ENCODE peak calls at places on chromosome 13, in ten cellular contexts. H is mucosa of descending colon, L is cardiac fibroblast, T is psoas muscle, X is body of pancreas, M is ovary, G is HFF-Myc, C is foreskin fibroblast, Z is AG04450, U is heart right ventricle. W is an unnamed sample.

GRCh38 chr13:33992891-33993336 is 175.0 kb downstream of the RFC3 start:
- DNase-seq in L (no peak), C (no peak), G (no peak), T (no peak), M (no peak), X (no peak), H (no peak), U (no peak), Z (no peak), W (no peak)

GRCh38 chr13:54574791-54575190 is 1546.2 kb downstream of the OLFM4 start:
- DNase-seq in T (no peak), U (no peak), Z (no peak), X (no peak), C (no peak), L (no peak), M (no peak), G (no peak), H (no peak), W (no peak)

GRCh38 chr13:93290503-93290902 is 63.9 kb downstream of the GPC6 start:
- DNase-seq in U (no peak), L (peak), T (no peak), X (no peak), C (peak), H (no peak), M (no peak), Z (no peak), G (no peak), W (peak)

GRCh38 chr13:59633290-59633689 is 530.4 kb downstream of the DIAPH3 start:
- DNase-seq in H (no peak), T (no peak), U (peak), M (no peak), X (no peak), L (peak), G (no peak), C (no peak), Z (no peak), W (no peak)

GRCh38 chr13:97005631-97006262 is 11.5 kb upstream of the OXGR1 start:
- DNase-seq in T (no peak), X (no peak), G (no peak), M (no peak), H (no peak), Z (peak), U (no peak), C (peak), L (peak), W (peak)

GRCh38 chr13:21033224-21033855 is 28.0 kb downstream of the LATS2 start:
- DNase-seq in T (no peak), M (no peak), L (peak), C (peak), Z (no peak), U (peak), H (no peak), X (peak), G (no peak), W (peak)

GRCh38 chr13:99859178-99860177 is 112.1 kb downstream of the ZIC5 start:
- DNase-seq in U (no peak), H (peak), M (no peak), G (peak), L (no peak), Z (no peak), T (no peak), C (no peak), X (no peak), W (no peak)

GRCh38 chr13:77190349-77190748 is 136.5 kb downstream of the MYCBP2 start:
- DNase-seq in U (no peak), L (no peak), X (no peak), M (no peak), C (no peak), T (no peak), Z (no peak), G (no peak), H (no peak), W (no peak)

GRCh38 chr13:113906566-113906965 is 42.7 kb upstream of the GAS6 start:
- DNase-seq in Z (no peak), C (no peak), G (no peak), U (no peak), L (no peak), M (no peak), X (no peak), T (no peak), H (no peak), W (no peak)

GRCh38 chr13:110291286-110291685 is 15.7 kb downstream of the COL4A1 start:
- DNase-seq in C (no peak), U (no peak), T (no peak), M (no peak), Z (no peak), H (no peak), L (no peak), G (no peak), X (no peak), W (no peak)

GRCh38 chr13:32962342-32962741 is 53.9 kb upstream of the KL start:
- DNase-seq in G (no peak), T (no peak), L (no peak), X (no peak), C (no peak), Z (no peak), H (no peak), M (no peak), U (no peak), W (no peak)

GRCh38 chr13:80276371-80277289 is 64.3 kb downstream of the SPRY2 start:
- DNase-seq in M (no peak), H (peak), X (no peak), Z (no peak), G (no peak), U (peak), T (no peak), C (peak), L (peak), W (peak)

DNA sequence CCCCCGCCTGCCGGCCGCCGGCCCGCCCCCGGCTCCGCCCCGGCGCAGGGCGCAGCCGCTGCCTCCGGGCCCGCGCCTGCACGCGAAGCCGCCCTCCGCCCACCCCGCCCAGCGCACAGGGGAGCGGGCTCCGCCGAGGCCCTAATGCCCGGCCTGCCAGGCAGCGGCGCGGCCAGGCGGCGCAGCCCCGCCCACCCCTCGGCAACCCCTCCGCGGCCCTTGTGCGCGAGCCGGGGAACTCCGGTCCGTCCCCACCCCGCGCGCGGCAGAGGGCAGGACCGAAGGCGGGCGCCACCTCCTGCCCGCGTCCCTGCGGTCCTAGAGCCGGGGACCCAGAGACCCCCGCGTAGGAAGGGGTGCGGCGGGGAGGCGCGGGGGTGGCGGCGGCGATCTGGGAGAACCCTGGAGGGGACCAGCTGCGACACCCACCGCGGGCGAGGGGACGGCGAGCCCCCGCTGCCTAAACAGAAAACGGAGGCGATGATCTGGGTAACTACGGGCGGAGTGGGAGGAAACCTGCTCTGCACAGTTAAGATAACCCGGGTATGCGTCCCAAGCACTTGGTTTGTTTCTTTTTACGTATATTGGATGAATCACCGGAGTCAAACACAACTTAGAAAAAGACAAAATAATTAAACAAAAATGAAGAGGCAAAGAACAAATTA is 351 bp upstream of the USP12 start:
- DNase-seq in L (peak), Z (peak), G (no peak), X (peak), M (peak), U (peak), C (peak), H (peak), T (peak), W (peak)
- TF ChIP-seq CTCF in L (no peak), Z (peak), G (no peak), X (no peak), M (no peak), U (peak), C (no peak), H (no peak), T (peak), W (peak)

DNA sequence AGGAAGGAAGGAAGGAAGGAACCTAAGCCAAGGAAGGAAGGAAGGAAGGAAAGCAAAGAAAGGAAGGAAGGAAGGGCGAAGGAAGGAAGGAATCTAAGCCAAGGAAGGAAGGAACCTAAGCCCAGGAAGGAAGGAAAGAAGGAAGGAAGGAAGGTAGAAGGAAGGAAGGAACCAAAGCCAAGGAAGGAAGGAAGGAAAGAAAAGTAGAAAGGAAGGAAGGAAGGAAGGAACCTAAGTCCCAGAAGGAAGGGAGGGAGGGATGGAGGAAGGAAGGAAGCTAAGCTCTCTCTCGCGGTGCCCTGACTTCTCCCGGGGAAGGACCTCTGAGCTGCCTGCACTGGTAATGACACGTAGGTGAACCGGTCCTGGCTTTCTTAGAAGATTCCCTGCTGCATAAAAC is 1.3 kb upstream of the RUBCNL start:
- DNase-seq in T (no peak), L (no peak), G (no peak), C (no peak), M (no peak), X (no peak), Z (no peak), H (no peak), U (no peak), W (no peak)
- H3K4me3 ChIP-seq in T (no peak), L (no peak), G (no peak), C (no peak), M (no peak), X (no peak), Z (no peak), H (no peak), U (no peak), W (no peak)

GRCh38 chr13:111646464-111646855 is 326.0 kb downstream of the TEX29 start:
- DNase-seq in G (no peak), L (no peak), H (no peak), Z (no peak), T (no peak), U (no peak), M (no peak), C (no peak), X (no peak), W (no peak)
- TF ChIP-seq CTCF in G (no peak), L (no peak), H (no peak), Z (no peak), T (no peak), U (no peak), M (no peak), C (no peak), X (no peak), W (no peak)

GRCh38 chr13:41426047-41426446 is 31.3 kb upstream of the RGCC start:
- DNase-seq in H (no peak), C (no peak), G (no peak), T (no peak), M (no peak), L (no peak), X (no peak), Z (no peak), U (no peak), W (no peak)

GRCh38 chr13:41427700-41428099 is 29.6 kb upstream of the RGCC start:
- DNase-seq in G (no peak), X (no peak), Z (no peak), M (no peak), L (no peak), U (no peak), H (no peak), C (no peak), T (no peak), W (no peak)

GRCh38 chr13:41428155-41428554 is 29.2 kb upstream of the RGCC start:
- DNase-seq in M (no peak), G (no peak), X (no peak), H (no peak), T (no peak), L (no peak), U (peak), Z (no peak), C (no peak), W (no peak)
- H3K4me3 ChIP-seq in M (no peak), G (no peak), X (no peak), H (no peak), T (peak), L (peak), U (peak), Z (no peak), C (no peak), W (peak)

DNA sequence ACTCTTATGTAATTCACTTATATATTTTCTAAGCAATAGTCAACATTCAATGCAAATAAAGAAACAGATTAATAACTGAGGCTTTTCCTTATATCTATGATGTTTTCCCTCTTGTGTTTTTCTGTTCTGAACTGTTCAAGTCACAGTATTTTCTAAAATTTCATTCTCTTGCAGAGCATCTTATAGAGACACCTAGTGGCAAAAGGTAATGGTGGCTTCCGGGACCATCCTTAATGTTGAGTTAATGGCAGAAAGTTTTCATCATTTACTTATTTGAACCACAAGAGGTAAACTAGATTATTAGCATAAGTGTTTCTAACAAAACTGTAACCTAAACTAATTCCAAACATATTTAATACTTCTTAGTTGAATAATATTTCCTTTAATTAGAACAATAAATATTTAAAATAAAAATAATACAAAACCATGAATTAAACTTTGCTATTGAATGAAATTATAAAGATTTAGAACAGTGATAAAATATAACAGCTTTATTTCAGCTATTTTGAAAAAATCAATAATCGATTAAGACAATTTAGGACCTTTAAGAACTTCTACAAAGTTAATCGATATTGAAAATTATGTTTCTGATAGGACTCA is 1.7 kb upstream of the SLITRK5 start:
- DNase-seq in C (no peak), G (no peak), L (peak), X (no peak), M (no peak), Z (no peak), T (no peak), H (peak), U (no peak), W (peak)
- TF ChIP-seq CTCF in C (peak), G (peak), L (peak), X (peak), M (no peak), Z (peak), T (no peak), H (no peak), U (no peak), W (peak)

DNA sequence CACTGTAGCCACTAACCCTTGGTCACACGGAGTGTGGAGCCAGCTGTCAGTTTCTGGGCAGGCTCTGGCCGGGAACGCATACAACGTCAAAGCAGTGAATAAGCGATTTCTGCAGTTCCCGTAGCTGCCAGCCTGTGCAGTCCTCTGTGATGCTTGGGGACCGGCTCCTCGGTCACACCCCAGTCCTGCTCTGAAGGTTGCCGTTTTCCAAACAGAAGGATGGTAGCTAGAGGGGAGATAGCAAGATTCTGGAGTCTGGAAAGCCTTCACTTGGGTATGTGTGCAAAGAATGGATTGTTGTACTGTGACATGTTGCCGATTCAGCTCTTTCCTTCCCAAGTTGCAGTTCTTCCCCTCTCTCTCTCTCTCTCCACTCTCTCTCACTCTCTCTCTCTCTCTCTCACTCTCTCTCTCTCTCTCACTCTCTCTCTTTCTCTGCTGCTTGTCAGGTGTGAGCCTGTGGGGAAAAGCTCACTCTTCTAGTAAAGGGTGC is 38.7 kb upstream of the C1QTNF9 start:
- DNase-seq in M (peak), C (peak), T (peak), X (peak), H (peak), U (peak), L (peak), Z (no peak), G (no peak), W (peak)
- H3K4me3 ChIP-seq in M (no peak), C (peak), T (peak), X (no peak), H (no peak), U (peak), L (peak), Z (peak), G (no peak), W (peak)

DNA sequence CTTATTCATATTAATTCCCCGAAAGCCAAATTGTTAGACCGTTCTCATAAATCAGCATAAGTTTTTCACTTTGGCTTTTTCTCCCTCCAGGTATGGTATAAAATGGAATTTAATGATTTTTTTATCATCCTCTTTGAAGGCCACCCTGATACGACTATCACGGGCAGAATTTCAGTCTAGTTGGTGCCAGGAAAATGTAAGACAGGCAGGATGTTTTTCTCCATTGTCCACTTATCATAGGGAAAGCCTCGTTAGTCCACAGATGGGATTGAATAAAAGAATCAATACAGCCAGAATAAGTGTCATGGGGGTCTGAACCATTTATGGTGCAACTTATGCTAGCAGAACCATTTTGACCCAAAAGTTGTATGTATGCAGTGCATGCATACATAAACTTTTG is 566.0 kb upstream of the ARGLU1 start:
- DNase-seq in M (no peak), G (no peak), H (no peak), U (no peak), T (no peak), C (no peak), L (no peak), X (no peak), Z (no peak), W (no peak)
- TF ChIP-seq CTCF in M (no peak), G (no peak), H (no peak), U (no peak), T (no peak), C (no peak), L (no peak), X (no peak), Z (no peak), W (no peak)

GRCh38 chr13:28099396-28100148 is 804 bp downstream of the FLT3 start:
- DNase-seq in M (no peak), U (no peak), T (no peak), X (no peak), L (no peak), Z (no peak), G (no peak), C (peak), H (no peak), W (no peak)

GRCh38 chr13:28097503-28097902 is 2.9 kb downstream of the FLT3 start:
- DNase-seq in M (no peak), T (no peak), G (no peak), Z (no peak), U (no peak), X (no peak), C (no peak), H (no peak), L (no peak), W (no peak)

GRCh38 chr13:28100149-28101121 is at the start of gene FLT3:
- DNase-seq in T (peak), X (peak), M (no peak), C (peak), Z (no peak), U (no peak), H (peak), G (no peak), L (peak), W (peak)
- H3K4me3 ChIP-seq in T (peak), X (no peak), M (no peak), C (peak), Z (peak), U (peak), H (no peak), G (peak), L (no peak), W (peak)

GRCh38 chr13:72643339-72643989 is 84.0 kb downstream of the MZT1 start:
- DNase-seq in X (peak), L (peak), Z (peak), H (peak), U (peak), T (no peak), M (no peak), G (peak), C (peak), W (peak)
- TF ChIP-seq CTCF in X (peak), L (peak), Z (peak), H (peak), U (peak), T (peak), M (no peak), G (peak), C (peak), W (peak)

W was measured in fibroblast of villous mesenchyme.